ENCODE peak calls at places on chromosomes 5 and 9, in four cellular contexts. I is HL-60, J is K562, L is GM12891. H is an unnamed sample.
A peak's percentile ranks its signal among the peaks of the same experiment; 100 is the strongest.

GRCh38 chr5:28862860-28863196 is 1824.4 kb upstream of the CDH9 start:
- DNase-seq in L (no peak), I (no peak), J (no peak), H (no peak)

GRCh38 chr9:136545065-136545965 is 533 bp downstream of the NOTCH1 start:
- DNase-seq in L (peak; percentile 63), I (no peak), J (peak; percentile 32), H (no peak)

GRCh38 chr5:66959668-66960067 is 236.9 kb downstream of the CD180 start:
- DNase-seq in L (no peak), J (no peak), I (no peak), H (no peak)

GRCh38 chr5:10599828-10600227 is 36.0 kb downstream of the ANKRD33B start:
- DNase-seq in L (no peak), J (no peak), I (no peak), H (no peak)

GRCh38 chr9:77304543-77304942 is 127.2 kb downstream of the VPS13A start:
- DNase-seq in I (no peak), J (no peak), L (no peak), H (no peak)

GRCh38 chr9:81724242-81724889 is 35.0 kb upstream of the TLE1 start:
- DNase-seq in L (no peak), I (no peak), J (no peak), H (no peak)

GRCh38 chr5:75034137-75034739 is 18.1 kb downstream of the GCNT4 start:
- DNase-seq in L (no peak), I (no peak), J (no peak), H (no peak)

GRCh38 chr5:10760033-10760975 is 730 bp downstream of the DAP start:
- DNase-seq in I (peak; percentile 54), J (peak; percentile 67), L (peak; percentile 32), H (no peak)

GRCh38 chr9:1837453-1838084 is 177.6 kb upstream of the SMARCA2 start:
- DNase-seq in I (no peak), L (peak; percentile 15), J (peak; percentile 34), H (peak; percentile 45)

GRCh38 chr9:136201609-136202448 is 3.1 kb downstream of the LHX3 start:
- DNase-seq in I (no peak), J (peak; percentile 41), L (no peak), H (no peak)

GRCh38 chr5:154473581-154474266 is 4.3 kb downstream of the HAND1 start:
- DNase-seq in J (no peak), I (no peak), L (no peak), H (no peak)

GRCh38 chr9:105233836-105234235 is 10.6 kb upstream of the SLC44A1 start:
- DNase-seq in L (no peak), J (no peak), I (no peak), H (no peak)

GRCh38 chr5:37304888-37305287 is 55.7 kb upstream of the CPLANE1 start:
- DNase-seq in J (no peak), L (no peak), I (no peak), H (no peak)

GRCh38 chr9:127977877-127978647 is 2.7 kb downstream of the EEIG1 start:
- DNase-seq in I (no peak), L (no peak), J (peak; percentile 81), H (no peak)
- TF ChIP-seq SPI1 in I (peak; percentile 23), L (peak; percentile 82), J (peak; percentile 88), H (peak; percentile 79)

GRCh38 chr5:168219515-168220410 is 71.7 kb upstream of the WWC1 start:
- DNase-seq in L (peak; percentile 54), J (peak; percentile 70), I (peak; percentile 45), H (peak; percentile 68)
- TF ChIP-seq SPI1 in L (no peak), J (no peak), I (no peak), H (no peak)

GRCh38 chr9:98333703-98334582 is 78.5 kb upstream of the TBC1D2 start:
- DNase-seq in J (peak; percentile 76), I (no peak), L (no peak), H (no peak)

GRCh38 chr9:98332405-98332831 is 77.0 kb upstream of the TBC1D2 start:
- DNase-seq in I (no peak), J (peak; percentile 82), L (no peak), H (no peak)

GRCh38 chr9:98330831-98331230 is 75.4 kb upstream of the TBC1D2 start:
- DNase-seq in J (no peak), L (no peak), I (no peak), H (no peak)

GRCh38 chr9:98329904-98330303 is 74.5 kb upstream of the TBC1D2 start:
- DNase-seq in L (no peak), I (no peak), J (no peak), H (no peak)

DNA sequence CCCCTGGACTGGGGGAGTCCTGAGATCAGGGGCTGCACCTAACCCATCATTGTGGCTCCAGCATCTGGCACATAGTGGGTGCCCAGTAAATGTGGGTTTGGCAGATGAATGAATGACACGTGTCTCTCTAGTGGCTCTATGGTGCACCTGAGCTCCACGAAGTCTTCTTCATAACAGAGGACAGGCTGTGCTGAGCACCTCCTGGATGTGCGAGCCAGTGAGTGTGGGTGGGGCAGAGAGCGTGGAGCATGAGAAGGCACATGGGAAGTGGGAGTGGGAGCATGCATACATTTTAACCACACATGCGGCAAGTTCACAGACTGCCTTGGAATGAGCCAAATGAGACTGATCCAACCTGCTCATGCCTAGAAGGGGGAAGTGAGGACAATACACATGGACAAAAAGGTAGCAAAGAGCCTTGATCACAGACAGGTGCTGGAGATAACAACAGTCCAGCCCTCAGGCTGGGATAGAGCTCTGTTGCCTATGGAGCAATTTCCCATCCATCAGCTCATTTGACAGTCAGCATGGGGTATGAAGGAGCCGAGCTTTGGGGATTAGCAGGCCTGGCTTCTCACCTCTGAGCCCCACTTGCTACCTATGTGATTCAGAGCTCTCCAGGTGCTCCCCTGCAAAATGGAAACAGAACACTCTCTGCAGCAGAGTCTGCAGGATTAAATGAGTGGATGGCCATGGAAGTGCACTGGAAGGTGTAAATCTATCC is 76.2 kb upstream of the TBC1D2 start:
- DNase-seq in J (peak; percentile 37), I (no peak), L (no peak), H (no peak)
- TF ChIP-seq SPI1 in J (peak; percentile 41), I (no peak), L (no peak), H (no peak)

DNA sequence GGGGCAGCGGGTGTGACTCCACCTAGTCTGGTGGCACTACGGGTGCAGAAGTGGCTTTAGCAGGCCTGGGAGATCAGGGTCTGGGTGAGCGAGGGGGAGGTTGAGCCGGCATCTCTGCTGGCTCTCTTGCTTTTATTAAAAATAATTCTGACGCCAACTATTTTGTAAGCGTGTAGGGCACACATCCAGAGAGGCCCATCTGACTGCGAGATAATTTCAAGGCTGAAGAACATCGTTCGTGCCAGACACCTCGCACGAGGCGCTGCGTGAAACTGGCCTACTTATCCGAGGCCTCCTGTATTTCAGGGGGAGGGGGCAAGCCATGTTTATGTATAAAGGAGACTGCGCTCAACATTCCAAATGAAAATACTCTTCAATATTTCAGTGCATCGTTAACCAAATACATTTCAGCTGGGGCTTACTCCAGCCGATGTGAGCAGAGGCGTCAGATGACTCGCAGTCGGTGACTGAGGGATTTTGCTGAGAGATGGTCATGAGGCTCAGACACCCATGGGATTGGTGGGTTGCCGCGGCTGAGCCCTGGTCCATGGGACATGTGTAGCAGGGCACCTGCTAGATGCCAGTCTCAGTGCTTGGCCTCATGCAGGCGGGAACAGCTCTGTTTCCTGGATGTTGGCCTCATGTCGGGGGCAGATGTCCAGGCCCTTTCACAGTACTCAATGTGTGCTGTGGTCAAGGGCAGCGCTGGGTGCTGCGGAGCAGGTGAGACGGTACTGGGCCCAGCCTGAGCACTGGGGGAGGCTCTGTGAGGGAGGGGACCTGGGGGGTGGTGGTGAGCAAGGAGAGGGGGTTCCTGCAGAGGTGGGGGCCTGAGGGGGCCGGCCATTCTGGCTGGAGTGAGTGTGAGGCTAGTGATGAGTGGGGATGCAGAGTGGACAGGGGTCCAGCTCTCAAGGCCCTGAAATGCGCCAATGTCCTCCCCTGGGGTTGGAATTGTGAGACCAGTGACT is 201.5 kb downstream of the DAB2IP start:
- DNase-seq in L (no peak), I (no peak), J (no peak), H (no peak)
- TF ChIP-seq SPI1 in L (no peak), I (no peak), J (no peak), H (no peak)

DNA sequence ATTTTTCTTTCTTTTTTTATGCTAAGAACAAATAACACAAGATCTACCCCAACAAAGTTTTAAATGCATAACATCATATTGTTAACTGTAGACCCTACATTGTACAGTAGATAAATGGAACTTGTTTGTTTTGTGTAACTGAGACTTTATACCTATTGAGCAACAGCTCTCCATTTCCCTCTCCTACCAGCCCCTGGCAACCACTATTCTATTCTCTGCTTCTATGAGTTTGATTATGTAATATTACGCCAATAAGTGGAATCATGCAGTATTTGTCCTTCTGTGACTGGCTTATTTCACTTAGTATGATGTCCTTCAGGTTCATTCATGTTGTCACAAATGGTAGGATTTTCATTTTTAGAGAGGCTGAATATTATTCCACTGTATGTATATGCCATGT is 308.2 kb upstream of the PRR16 start:
- DNase-seq in I (peak; percentile 26), L (no peak), J (no peak), H (no peak)
- TF ChIP-seq SPI1 in I (no peak), L (no peak), J (no peak), H (no peak)

DNA sequence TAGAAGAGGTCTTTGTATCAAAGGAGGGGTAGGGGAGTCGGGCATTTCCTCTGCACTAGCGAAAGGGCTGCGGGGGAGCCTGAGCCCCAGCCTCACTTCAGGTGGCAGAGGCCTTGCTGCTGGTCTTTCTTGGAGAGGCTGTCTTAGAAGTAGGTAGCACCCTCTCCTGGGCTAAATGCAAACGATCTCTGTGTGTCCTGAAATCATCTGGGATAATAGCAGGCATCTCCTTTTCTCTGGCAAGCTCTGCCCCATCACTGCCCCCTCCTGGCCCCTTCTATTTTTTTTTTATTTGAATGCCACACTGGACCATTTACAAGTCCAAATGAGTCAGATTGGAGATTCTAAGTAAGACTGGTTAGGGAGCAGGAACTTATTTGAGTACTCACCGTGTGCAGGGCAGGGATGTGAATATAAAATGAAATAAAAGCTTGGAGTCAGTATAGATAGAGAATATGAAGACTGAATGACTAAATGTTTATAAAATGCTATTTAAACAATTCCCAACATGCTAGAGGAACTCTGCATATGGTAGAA is 137.1 kb downstream of the FGF1 start:
- DNase-seq in L (peak; percentile 22), I (peak; percentile 17), J (peak; percentile 80), H (peak; percentile 12)
- TF ChIP-seq SPI1 in L (no peak), I (no peak), J (no peak), H (no peak)

DNA sequence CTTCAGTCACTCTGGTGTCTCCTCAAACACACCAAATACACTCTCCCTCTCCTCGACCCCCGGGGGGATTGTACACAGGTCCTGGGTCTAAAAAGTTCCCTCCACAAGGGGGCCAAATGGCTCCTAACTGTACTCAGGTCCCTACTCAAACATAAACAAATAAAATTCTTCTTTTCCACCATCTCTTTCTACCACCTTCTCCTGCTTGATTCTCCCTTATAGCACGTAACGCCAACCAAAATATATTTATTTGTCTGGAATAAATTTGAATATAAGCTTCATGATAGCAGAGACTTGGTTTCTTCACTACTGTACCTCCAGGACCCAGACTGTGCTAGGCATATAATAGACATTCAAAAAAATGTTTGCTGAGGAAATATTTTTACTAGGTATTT is 21.4 kb downstream of the ZNF608 start:
- DNase-seq in J (peak; percentile 75), I (no peak), L (no peak), H (no peak)
- TF ChIP-seq SPI1 in J (no peak), I (no peak), L (no peak), H (no peak)